ENCODE peak calls at places on chromosomes 7 and 10, in five cellular contexts. B is heart left ventricle; M is heart right ventricle; E is suprapubic skin; X is CD8-positive, alpha-beta T cell. Y is an unnamed sample.

GRCh38 chr7:16644624-16644986 is 949 bp downstream of the ANKMY2 start:
- DNase-seq in B (peak), M (peak), E (peak), X (peak), Y (peak)

GRCh38 chr7:116786791-116787443 is 75.5 kb upstream of the CAPZA2 start:
- DNase-seq in B (no peak), M (no peak), E (no peak), X (no peak), Y (peak)

GRCh38 chr7:114790526-114790925 is 131.4 kb upstream of the MDFIC start:
- DNase-seq in B (no peak), M (no peak), E (no peak), X (no peak), Y (no peak)

GRCh38 chr10:22666287-22667092 is 47.9 kb downstream of the PIP4K2A start:
- DNase-seq in B (no peak), M (no peak), E (no peak), X (peak), Y (no peak)

GRCh38 chr10:124320778-124321432 is 97.8 kb downstream of the OAT start:
- DNase-seq in B (no peak), M (no peak), E (no peak), X (no peak), Y (no peak)

GRCh38 chr7:98511175-98511574 is 105.9 kb upstream of the NPTX2 start:
- DNase-seq in B (no peak), M (no peak), E (no peak), X (no peak), Y (no peak)

GRCh38 chr10:32105782-32106382 is 49.7 kb upstream of the KIF5B start:
- DNase-seq in B (no peak), M (no peak), E (no peak), X (no peak), Y (no peak)

GRCh38 chr7:108246227-108246837 is 116.2 kb upstream of the LAMB4 start:
- DNase-seq in B (no peak), M (no peak), E (no peak), X (no peak), Y (no peak)

GRCh38 chr10:116109881-116110280 is 163.1 kb downstream of the GFRA1 start:
- DNase-seq in B (peak), M (no peak), E (no peak), X (no peak), Y (no peak)

GRCh38 chr10:26567349-26567721 is 129.2 kb downstream of the APBB1IP start:
- DNase-seq in B (no peak), M (no peak), E (no peak), X (no peak), Y (peak)

GRCh38 chr7:113825832-113826231 is 93.0 kb downstream of the PPP1R3A start:
- DNase-seq in B (no peak), M (no peak), E (no peak), X (no peak), Y (no peak)

GRCh38 chr7:17123020-17123419 is 175.4 kb upstream of the AHR start:
- DNase-seq in B (no peak), M (no peak), E (no peak), X (no peak), Y (peak)

GRCh38 chr7:30168800-30169584 is 34.2 kb downstream of the MTURN start:
- DNase-seq in B (no peak), M (no peak), E (no peak), X (no peak), Y (no peak)

GRCh38 chr7:26420600-26420999 is 128.9 kb downstream of the SNX10 start:
- DNase-seq in B (no peak), M (no peak), E (no peak), X (no peak), Y (no peak)

GRCh38 chr7:27897441-27897847 is 157.5 kb downstream of the TAX1BP1 start:
- DNase-seq in B (no peak), M (no peak), E (no peak), X (no peak), Y (no peak)

GRCh38 chr7:94396044-94396443 is 1.3 kb downstream of the COL1A2 start:
- DNase-seq in B (no peak), M (no peak), E (no peak), X (no peak), Y (peak)

GRCh38 chr7:134254311-134254710 is 62.4 kb downstream of the SLC35B4 start:
- DNase-seq in B (no peak), M (no peak), E (no peak), X (no peak), Y (peak)

GRCh38 chr7:91348686-91349085 is 84.5 kb downstream of the FZD1 start:
- DNase-seq in B (no peak), M (no peak), E (no peak), X (no peak), Y (no peak)

GRCh38 chr7:133846203-133846945 is 280.8 kb upstream of the LRGUK start:
- DNase-seq in B (no peak), M (no peak), E (no peak), X (no peak), Y (no peak)

GRCh38 chr10:112148314-112148713 is 35.3 kb downstream of the GPAM start:
- DNase-seq in B (no peak), M (no peak), E (no peak), X (no peak), Y (no peak)

GRCh38 chr7:102270176-102270887 is 16.3 kb upstream of the SH2B2 start:
- DNase-seq in B (no peak), M (no peak), E (no peak), X (no peak), Y (no peak)

GRCh38 chr7:86788948-86789347 is 145.2 kb downstream of the GRM3 start:
- DNase-seq in B (no peak), M (no peak), E (no peak), X (no peak), Y (no peak)

GRCh38 chr7:55887786-55888185 is 530 bp downstream of the ZNF713 start:
- DNase-seq in B (no peak), M (no peak), E (no peak), X (peak), Y (peak)

GRCh38 chr10:46556515-46557318 is at the start of gene GPRIN2:
- DNase-seq in B (peak), M (no peak), E (peak), X (no peak), Y (no peak)

GRCh38 chr10:83925133-83925532 is 214.2 kb upstream of the GHITM start:
- DNase-seq in B (no peak), M (no peak), E (no peak), X (no peak), Y (no peak)

GRCh38 chr7:124799448-124799847 is 33.9 kb upstream of the GPR37 start:
- DNase-seq in B (no peak), M (no peak), E (no peak), X (no peak), Y (no peak)

GRCh38 chr7:157645539-157645938 is 308.7 kb downstream of the DNAJB6 start:
- DNase-seq in B (no peak), M (no peak), E (no peak), X (no peak), Y (no peak)

GRCh38 chr7:73626814-73627213 is 2.5 kb upstream of the MLXIPL start:
- DNase-seq in B (no peak), M (no peak), E (no peak), X (no peak), Y (peak)

GRCh38 chr7:100093925-100094486 is 5.2 kb downstream of the COPS6 start:
- DNase-seq in B (no peak), M (no peak), E (no peak), X (no peak), Y (peak)

GRCh38 chr10:16890691-16891090 is 73.5 kb upstream of the RSU1 start:
- DNase-seq in B (no peak), M (no peak), E (no peak), X (no peak), Y (no peak)

GRCh38 chr10:87092356-87092860 is 2.2 kb downstream of the GLUD1 start:
- DNase-seq in B (no peak), M (no peak), E (no peak), X (no peak), Y (no peak)

DNA sequence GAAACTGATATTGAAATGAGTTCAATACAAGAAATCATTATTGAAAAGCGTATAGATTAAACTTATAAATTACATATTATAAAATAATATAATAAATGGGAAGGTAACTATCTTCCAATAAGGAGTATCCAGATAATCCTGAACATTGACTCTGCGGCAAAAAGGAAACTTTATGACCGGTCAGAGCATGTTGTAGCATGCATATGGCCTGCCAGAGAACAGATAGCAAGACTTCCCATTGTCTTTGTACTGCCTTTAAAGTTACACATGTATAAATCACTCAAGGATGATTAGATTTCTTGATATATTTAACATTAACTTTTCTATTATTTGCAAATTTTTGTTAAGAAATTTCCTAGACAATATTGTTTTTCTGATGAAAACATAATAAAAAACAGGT is 56.2 kb upstream of the ETV1 start:
- DNase-seq in B (no peak), M (no peak), E (no peak), X (no peak), Y (no peak)
- H3K27ac ChIP-seq in B (no peak), M (no peak), E (no peak), X (no peak), Y (no peak)

GRCh38 chr7:2545746-2546425 is 9.4 kb downstream of the BRAT1 start:
- DNase-seq in B (no peak), M (no peak), E (no peak), X (no peak), Y (no peak)
- H3K27ac ChIP-seq in B (no peak), M (no peak), E (no peak), X (no peak), Y (no peak)

DNA sequence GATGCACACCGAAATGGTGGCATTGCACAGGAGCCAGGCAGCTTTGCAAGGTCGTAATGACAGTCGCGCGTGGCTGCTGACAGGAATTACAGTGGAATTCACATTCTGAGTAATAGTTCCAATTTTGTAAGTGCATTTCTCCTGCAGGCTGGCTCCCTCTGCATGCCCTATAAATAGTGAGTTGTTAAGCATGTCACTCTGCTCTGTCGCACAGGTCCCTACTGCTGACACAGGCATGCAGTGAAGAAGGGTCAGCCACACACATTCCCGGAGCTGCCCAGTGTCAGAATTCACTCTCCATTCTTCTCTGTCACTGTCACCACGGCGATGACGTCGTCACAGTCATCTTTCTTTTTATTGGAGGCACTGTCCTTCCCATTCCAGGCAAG is 49.2 kb upstream of the SHH start:
- DNase-seq in B (no peak), M (no peak), E (peak), X (no peak), Y (no peak)
- H3K27ac ChIP-seq in B (no peak), M (no peak), E (no peak), X (no peak), Y (no peak)

GRCh38 chr10:14554843-14555205 is 219.9 kb downstream of the FAM107B start:
- DNase-seq in B (no peak), M (no peak), E (no peak), X (no peak), Y (no peak)
- H3K27ac ChIP-seq in B (no peak), M (no peak), E (peak), X (peak), Y (no peak)

GRCh38 chr7:130838738-130839137 is 104.7 kb upstream of the KLF14 start:
- DNase-seq in B (no peak), M (no peak), E (no peak), X (no peak), Y (no peak)
- H3K27ac ChIP-seq in B (no peak), M (no peak), E (no peak), X (no peak), Y (no peak)

DNA sequence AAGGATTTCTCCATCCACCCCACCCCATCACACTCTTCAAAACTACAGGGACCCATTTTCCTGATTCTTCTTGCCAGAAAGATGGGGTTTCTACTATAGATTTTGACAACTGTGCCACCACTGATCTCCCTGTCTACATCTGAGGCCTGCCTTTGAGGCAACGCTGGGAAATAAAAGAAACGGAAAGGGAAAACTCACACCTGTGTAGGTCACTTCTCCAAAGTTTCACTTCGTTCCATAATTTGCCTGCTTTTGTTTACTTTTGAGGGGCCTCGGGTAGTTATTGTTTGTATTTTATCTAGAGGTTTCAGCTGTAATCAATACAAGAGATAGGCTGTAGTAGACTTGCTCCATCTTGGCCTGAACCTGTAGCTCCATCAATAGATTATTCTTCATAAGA is 56.1 kb downstream of the RAPGEF5 start:
- DNase-seq in B (no peak), M (no peak), E (no peak), X (no peak), Y (no peak)
- H3K27ac ChIP-seq in B (no peak), M (no peak), E (no peak), X (no peak), Y (no peak)

GRCh38 chr7:70694909-70695803 is 436.8 kb upstream of the GALNT17 start:
- DNase-seq in B (peak), M (peak), E (no peak), X (no peak), Y (peak)
- H3K27ac ChIP-seq in B (peak), M (peak), E (peak), X (no peak), Y (peak)

GRCh38 chr10:92124524-92125168 is 166.2 kb downstream of the CPEB3 start:
- DNase-seq in B (no peak), M (no peak), E (no peak), X (no peak), Y (no peak)

GRCh38 chr10:92124020-92124419 is 166.9 kb downstream of the CPEB3 start:
- DNase-seq in B (no peak), M (no peak), E (no peak), X (no peak), Y (no peak)

GRCh38 chr10:92125169-92125543 is 165.7 kb downstream of the CPEB3 start:
- DNase-seq in B (peak), M (no peak), E (no peak), X (no peak), Y (no peak)

GRCh38 chr10:92123031-92123450 is 167.8 kb downstream of the CPEB3 start:
- DNase-seq in B (no peak), M (no peak), E (no peak), X (no peak), Y (no peak)

GRCh38 chr10:92126100-92126650 is 164.7 kb downstream of the CPEB3 start:
- DNase-seq in B (no peak), M (no peak), E (no peak), X (no peak), Y (no peak)
- H3K27ac ChIP-seq in B (no peak), M (no peak), E (no peak), X (no peak), Y (no peak)

GRCh38 chr7:159014297-159015062 is 130.2 kb downstream of the VIPR2 start:
- DNase-seq in B (no peak), M (no peak), E (no peak), X (no peak), Y (no peak)

GRCh38 chr7:159015081-159015893 is 129.4 kb downstream of the VIPR2 start:
- DNase-seq in B (peak), M (peak), E (no peak), X (no peak), Y (no peak)

GRCh38 chr7:159013181-159013690 is 131.4 kb downstream of the VIPR2 start:
- DNase-seq in B (no peak), M (no peak), E (no peak), X (no peak), Y (no peak)

GRCh38 chr7:159012353-159013069 is 132.2 kb downstream of the VIPR2 start:
- DNase-seq in B (peak), M (peak), E (no peak), X (no peak), Y (peak)

DNA sequence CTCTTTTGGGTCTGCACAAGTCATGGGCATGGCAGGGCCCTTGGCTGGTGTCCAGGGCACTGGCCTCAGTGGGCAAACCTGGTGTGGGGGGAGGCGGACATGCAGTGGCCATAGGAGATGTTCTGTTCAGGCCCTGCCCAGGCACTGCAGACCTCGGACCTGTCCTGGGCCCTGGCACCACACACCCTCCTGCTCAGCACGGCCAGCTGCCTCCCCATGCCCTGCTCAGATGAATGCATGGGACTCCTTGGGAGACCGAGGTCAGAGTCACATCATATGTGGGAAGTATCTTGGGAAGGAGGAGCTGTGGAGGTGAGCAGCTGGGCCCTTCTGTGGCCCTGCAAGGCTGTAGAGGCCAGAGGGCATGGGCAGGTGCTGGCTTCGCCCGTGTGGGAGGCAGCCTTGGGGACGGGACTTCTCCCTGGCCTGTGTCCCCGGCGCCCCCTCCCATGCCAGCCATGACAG is 130.8 kb downstream of the VIPR2 start:
- DNase-seq in B (no peak), M (no peak), E (no peak), X (no peak), Y (no peak)
- H3K27ac ChIP-seq in B (peak), M (no peak), E (no peak), X (no peak), Y (no peak)

GRCh38 chr10:11023009-11023408 is 5.3 kb downstream of the CELF2 start:
- DNase-seq in B (no peak), M (no peak), E (no peak), X (no peak), Y (no peak)
- H3K27ac ChIP-seq in B (no peak), M (no peak), E (no peak), X (no peak), Y (no peak)

Y was measured in A673.